ENCODE peak calls at places on chromosomes 13 and 19, in ten cellular contexts. Y, U, I, N, C, V, P, W, A and K are unnamed samples.

GRCh38 chr19:377801-378581 is 31.0 kb downstream of the C2CD4C start:
- DNase-seq in U (no peak), Y (no peak), C (no peak), A (peak), N (no peak), W (no peak), I (no peak), V (no peak), P (no peak), K (no peak)

GRCh38 chr19:47109541-47110375 is 3.8 kb downstream of the ZC3H4 start:
- DNase-seq in W (no peak), Y (no peak), N (no peak), V (peak), I (peak), P (peak), A (peak), U (peak), C (peak), K (no peak)

GRCh38 chr13:73216381-73216831 is 157.6 kb downstream of the KLF5 start:
- DNase-seq in C (no peak), I (no peak), N (no peak), W (no peak), A (peak), P (no peak), U (no peak), V (no peak), Y (no peak), K (no peak)

GRCh38 chr13:111115841-111116500 is 861 bp downstream of the ARHGEF7 start:
- DNase-seq in W (peak), N (no peak), Y (no peak), U (no peak), C (peak), V (no peak), P (peak), I (no peak), A (no peak), K (no peak)

GRCh38 chr19:584240-585001 is 5.3 kb upstream of the HCN2 start:
- DNase-seq in I (peak), C (peak), A (no peak), V (no peak), Y (no peak), N (no peak), P (peak), W (peak), U (peak), K (no peak)

GRCh38 chr13:19085876-19086275 is 95.7 kb downstream of the TUBA3C start:
- DNase-seq in N (no peak), P (no peak), V (no peak), U (no peak), W (no peak), I (no peak), Y (no peak), A (no peak), C (no peak), K (no peak)

GRCh38 chr19:48424694-48425219 is 21.0 kb upstream of the GRWD1 start:
- DNase-seq in U (no peak), I (no peak), Y (no peak), V (no peak), C (peak), A (no peak), N (no peak), P (no peak), W (no peak), K (no peak)

GRCh38 chr13:113449693-113450347 is 3.5 kb downstream of the ADPRHL1 start:
- DNase-seq in V (no peak), W (no peak), U (no peak), N (no peak), Y (no peak), P (no peak), I (no peak), A (no peak), C (no peak), K (no peak)

GRCh38 chr13:48334534-48335127 is 31.1 kb downstream of the RB1 start:
- DNase-seq in W (no peak), P (no peak), N (no peak), I (no peak), U (no peak), Y (no peak), C (peak), A (peak), V (no peak), K (no peak)

GRCh38 chr19:29029271-29029670 is 183.7 kb downstream of the UQCRFS1 start:
- DNase-seq in Y (no peak), V (no peak), W (peak), C (no peak), I (no peak), A (no peak), N (no peak), P (no peak), U (no peak), K (no peak)

GRCh38 chr13:21996049-21996448 is 325.2 kb downstream of the FGF9 start:
- DNase-seq in C (no peak), P (no peak), I (no peak), V (no peak), A (no peak), Y (no peak), N (no peak), U (no peak), W (no peak), K (no peak)

GRCh38 chr13:77465595-77466195 is 69.8 kb upstream of the SCEL start:
- DNase-seq in C (no peak), I (no peak), U (no peak), N (no peak), Y (no peak), A (no peak), P (no peak), V (no peak), W (no peak), K (no peak)

GRCh38 chr19:7857727-7858701 is 16.2 kb downstream of the PRR36 start:
- DNase-seq in V (no peak), U (no peak), Y (no peak), P (no peak), W (peak), I (no peak), C (no peak), N (no peak), A (no peak), K (no peak)

GRCh38 chr19:55406869-55407624 is 541 bp downstream of the UBE2S start:
- DNase-seq in C (peak), P (no peak), I (no peak), Y (no peak), N (no peak), U (no peak), A (no peak), V (no peak), W (no peak), K (no peak)

GRCh38 chr13:83449666-83450395 is 432.4 kb downstream of the SLITRK1 start:
- DNase-seq in U (no peak), Y (no peak), A (peak), V (no peak), N (no peak), C (peak), I (no peak), W (no peak), P (no peak), K (no peak)

GRCh38 chr19:44476559-44477408 is 23.5 kb downstream of the ZNF180 start:
- DNase-seq in P (no peak), W (no peak), U (no peak), V (no peak), A (peak), N (no peak), Y (no peak), I (no peak), C (peak), K (no peak)

GRCh38 chr13:108425056-108425455 is 155.5 kb downstream of the TNFSF13B start:
- DNase-seq in U (no peak), V (no peak), Y (no peak), N (no peak), C (peak), P (no peak), W (no peak), I (no peak), A (no peak), K (no peak)

GRCh38 chr19:6060600-6061391 is 49.5 kb downstream of the RFX2 start:
- DNase-seq in C (no peak), A (peak), N (no peak), U (no peak), P (no peak), I (peak), V (peak), W (no peak), Y (no peak), K (no peak)

GRCh38 chr13:77616027-77616426 is 80.5 kb downstream of the SCEL start:
- DNase-seq in C (no peak), V (no peak), I (no peak), W (no peak), P (no peak), Y (no peak), N (no peak), A (no peak), U (no peak), K (no peak)

GRCh38 chr19:7914598-7915045 is at the start of gene TGFBR3L:
- DNase-seq in C (no peak), N (no peak), A (no peak), Y (no peak), P (no peak), W (no peak), U (no peak), V (no peak), I (no peak), K (no peak)

GRCh38 chr19:6103217-6103644 is 7.1 kb downstream of the RFX2 start:
- DNase-seq in C (peak), A (peak), V (no peak), W (no peak), N (no peak), U (no peak), Y (no peak), P (peak), I (no peak), K (no peak)

GRCh38 chr19:48329167-48329891 is 4.0 kb downstream of the EMP3 start:
- DNase-seq in N (no peak), P (no peak), Y (no peak), U (peak), I (no peak), W (peak), V (no peak), A (peak), C (peak), K (no peak)

GRCh38 chr19:10858204-10858828 is 10.1 kb downstream of the C19orf38 start:
- DNase-seq in W (peak), A (no peak), I (no peak), U (no peak), Y (no peak), P (no peak), N (no peak), C (peak), V (no peak), K (no peak)

GRCh38 chr13:66407159-66407558 is 823.0 kb downstream of the PCDH9 start:
- DNase-seq in A (no peak), V (no peak), U (no peak), N (no peak), I (no peak), C (peak), W (no peak), Y (no peak), P (no peak), K (no peak)

GRCh38 chr19:56603829-56604228 is 8.7 kb downstream of the ZNF71 start:
- DNase-seq in V (no peak), A (peak), Y (no peak), P (peak), W (no peak), U (no peak), I (no peak), C (no peak), N (no peak), K (no peak)

GRCh38 chr19:496333-496634 is at the start of gene MADCAM1:
- DNase-seq in N (no peak), Y (no peak), I (no peak), V (no peak), P (no peak), U (no peak), A (no peak), W (peak), C (no peak), K (no peak)

GRCh38 chr13:110106726-110107125 is 200.2 kb downstream of the COL4A1 start:
- DNase-seq in U (no peak), A (no peak), I (no peak), V (no peak), P (peak), C (no peak), Y (no peak), W (no peak), N (no peak), K (no peak)